ENCODE peak calls at places on chromosomes 2 and 18, in eight cellular contexts. Z, I, B, D, T, O, X and Y are unnamed samples.

GRCh38 chr2:17539993-17540812 is at the start of gene VSNL1:
- DNase-seq in Z (peak; percentile 1), I (no peak), B (peak; percentile 94), D (peak; percentile 64), T (no peak), O (peak; percentile 77), X (no peak), Y (no peak)

GRCh38 chr18:74116628-74117554 is 30.7 kb downstream of the FBXO15 start:
- DNase-seq in Z (peak; percentile 37), I (no peak), B (peak; percentile 58), D (no peak), T (no peak), O (peak; percentile 72), X (peak; percentile 25), Y (no peak)

GRCh38 chr18:79397830-79398761 is 2.4 kb downstream of the NFATC1 start:
- DNase-seq in Z (no peak), I (no peak), B (no peak), D (no peak), T (no peak), O (no peak), X (no peak), Y (no peak)

GRCh38 chr18:60322591-60322990 is 50.0 kb downstream of the MC4R start:
- DNase-seq in Z (no peak), I (no peak), B (no peak), D (no peak), T (no peak), O (no peak), X (no peak), Y (no peak)

GRCh38 chr2:236600892-236601291 is 31.3 kb downstream of the ACKR3 start:
- DNase-seq in Z (no peak), I (no peak), B (no peak), D (no peak), T (no peak), O (no peak), X (no peak), Y (no peak)

GRCh38 chr18:37383789-37384151 is 181.8 kb downstream of the CELF4 start:
- DNase-seq in Z (no peak), I (no peak), B (no peak), D (no peak), T (no peak), O (no peak), X (no peak), Y (no peak)

GRCh38 chr2:25159947-25160346 is 8.4 kb downstream of the POMC start:
- DNase-seq in Z (no peak), I (no peak), B (peak; percentile 70), D (no peak), T (no peak), O (no peak), X (no peak), Y (no peak)

GRCh38 chr2:50143822-50144575 is 887.9 kb downstream of the NRXN1 start:
- DNase-seq in Z (no peak), I (no peak), B (peak; percentile 66), D (no peak), T (peak; percentile 0), O (peak; percentile 25), X (peak; percentile 20), Y (peak; percentile 16)

GRCh38 chr2:222523783-222524544 is 99.6 kb downstream of the SGPP2 start:
- DNase-seq in Z (no peak), I (no peak), B (no peak), D (no peak), T (no peak), O (no peak), X (no peak), Y (no peak)

GRCh38 chr18:57910817-57911216 is 107.7 kb upstream of the ATP8B1 start:
- DNase-seq in Z (peak; percentile 25), I (no peak), B (no peak), D (no peak), T (peak; percentile 27), O (no peak), X (no peak), Y (no peak)

GRCh38 chr18:55658598-55658997 is 70.6 kb upstream of the TCF4 start:
- DNase-seq in Z (no peak), I (no peak), B (no peak), D (no peak), T (no peak), O (no peak), X (no peak), Y (no peak)

GRCh38 chr2:102005989-102006885 is 14.5 kb downstream of the IL1R2 start:
- DNase-seq in Z (peak; percentile 65), I (no peak), B (peak; percentile 77), D (no peak), T (no peak), O (peak; percentile 72), X (peak; percentile 62), Y (peak; percentile 33)

GRCh38 chr2:241015439-241015838 is 17.0 kb downstream of the SNED1 start:
- DNase-seq in Z (no peak), I (no peak), B (no peak), D (no peak), T (no peak), O (no peak), X (no peak), Y (no peak)

GRCh38 chr2:185279999-185280398 is 458.6 kb upstream of the FSIP2 start:
- DNase-seq in Z (no peak), I (no peak), B (no peak), D (no peak), T (no peak), O (peak; percentile 47), X (peak; percentile 33), Y (no peak)

GRCh38 chr2:181129654-181130053 is 149.2 kb downstream of the UBE2E3 start:
- DNase-seq in Z (no peak), I (no peak), B (no peak), D (no peak), T (no peak), O (no peak), X (no peak), Y (no peak)

GRCh38 chr2:119647440-119648169 is 31.4 kb upstream of the TMEM177 start:
- DNase-seq in Z (no peak), I (no peak), B (no peak), D (peak; percentile 77), T (no peak), O (peak; percentile 82), X (peak; percentile 62), Y (no peak)

GRCh38 chr2:42072349-42073118 is 24.7 kb downstream of the PKDCC start:
- DNase-seq in Z (no peak), I (no peak), B (peak; percentile 38), D (no peak), T (no peak), O (peak; percentile 37), X (peak; percentile 77), Y (no peak)

GRCh38 chr2:223909048-223909741 is 35.9 kb downstream of the WDFY1 start:
- DNase-seq in Z (no peak), I (no peak), B (no peak), D (no peak), T (no peak), O (no peak), X (no peak), Y (no peak)

GRCh38 chr2:183242937-183243336 is 118.7 kb downstream of the NUP35 start:
- DNase-seq in Z (no peak), I (no peak), B (no peak), D (no peak), T (no peak), O (peak; percentile 25), X (no peak), Y (no peak)

GRCh38 chr2:9761547-9761946 is 81.7 kb upstream of the TAF1B start:
- DNase-seq in Z (no peak), I (no peak), B (no peak), D (no peak), T (no peak), O (no peak), X (no peak), Y (no peak)

GRCh38 chr18:8351173-8351572 is 258.1 kb upstream of the RAB12 start:
- DNase-seq in Z (no peak), I (no peak), B (no peak), D (no peak), T (no peak), O (no peak), X (peak; percentile 86), Y (no peak)

GRCh38 chr2:64859208-64860161 is 129.7 kb upstream of the SLC1A4 start:
- DNase-seq in Z (peak; percentile 12), I (no peak), B (peak; percentile 88), D (peak; percentile 93), T (peak; percentile 52), O (peak; percentile 94), X (peak; percentile 92), Y (peak; percentile 36)

GRCh38 chr2:85066006-85066405 is 67.2 kb upstream of the TCF7L1 start:
- DNase-seq in Z (no peak), I (no peak), B (no peak), D (no peak), T (no peak), O (no peak), X (no peak), Y (no peak)

GRCh38 chr18:13026583-13027270 is 35.6 kb downstream of the CEP192 start:
- DNase-seq in Z (no peak), I (no peak), B (no peak), D (no peak), T (no peak), O (no peak), X (peak; percentile 18), Y (no peak)

GRCh38 chr2:144372484-144373195 is 147.3 kb downstream of the ZEB2 start:
- DNase-seq in Z (no peak), I (no peak), B (no peak), D (no peak), T (no peak), O (no peak), X (no peak), Y (no peak)

GRCh38 chr2:85769236-85769986 is 15.6 kb downstream of the ATOH8 start:
- DNase-seq in Z (peak; percentile 18), I (no peak), B (no peak), D (no peak), T (peak; percentile 56), O (no peak), X (no peak), Y (peak; percentile 52)

GRCh38 chr2:227010433-227010832 is 153.6 kb downstream of the COL4A4 start:
- DNase-seq in Z (no peak), I (no peak), B (no peak), D (no peak), T (no peak), O (peak; percentile 27), X (peak; percentile 82), Y (no peak)

GRCh38 chr2:86375623-86376022 is 38.2 kb upstream of the REEP1 start:
- DNase-seq in Z (no peak), I (no peak), B (no peak), D (no peak), T (no peak), O (no peak), X (no peak), Y (no peak)